ENCODE peak calls at places on chromosomes 12 and 14, in four cellular contexts. P is DND-41, B is A549, C is upper lobe of right lung. T is an unnamed sample.

GRCh38 chr14:104794641-104795467 is 694 bp downstream of the AKT1 start:
- DNase-seq in B (no peak), P (peak; percentile 33), C (no peak), T (no peak)

GRCh38 chr14:24403294-24404013 is 4.7 kb downstream of the NYNRIN start:
- DNase-seq in B (no peak), P (no peak), C (no peak), T (no peak)

GRCh38 chr12:98243190-98243589 is 272.2 kb upstream of the TMPO start:
- DNase-seq in C (no peak), B (no peak), P (no peak), T (no peak)

GRCh38 chr14:72515779-72516770 is 377.8 kb downstream of the DPF3 start:
- DNase-seq in B (no peak), C (no peak), P (no peak), T (no peak)

GRCh38 chr12:107339932-107340331 is 246.6 kb upstream of the CRY1 start:
- DNase-seq in P (no peak), C (no peak), B (no peak), T (no peak)

GRCh38 chr12:127583041-127583440 is 683.9 kb upstream of the TMEM132C start:
- DNase-seq in C (no peak), B (no peak), P (no peak), T (no peak)

GRCh38 chr12:132561784-132562156 is 48.6 kb downstream of the LRCOL1 start:
- DNase-seq in C (no peak), P (peak; percentile 45), B (peak; percentile 75), T (no peak)

GRCh38 chr14:38505221-38506095 is 249.6 kb upstream of the CLEC14A start:
- DNase-seq in P (no peak), B (no peak), C (no peak), T (no peak)

GRCh38 chr12:49091056-49091835 is 3.4 kb downstream of the DHH start:
- DNase-seq in P (no peak), C (no peak), B (no peak), T (no peak)

GRCh38 chr14:24274101-24274543 is 2.7 kb upstream of the RABGGTA start:
- DNase-seq in C (no peak), B (no peak), P (no peak), T (peak; percentile 13)

GRCh38 chr14:73253323-73253610 is 16.0 kb downstream of the PAPLN start:
- DNase-seq in P (no peak), B (no peak), C (no peak), T (no peak)

GRCh38 chr12:128891856-128892255 is 38.6 kb downstream of the GLT1D1 start:
- DNase-seq in C (no peak), P (no peak), B (no peak), T (no peak)

GRCh38 chr12:53066594-53066978 is 12.6 kb downstream of the SPRYD3 start:
- DNase-seq in P (no peak), C (peak; percentile 60), B (no peak), T (no peak)

GRCh38 chr12:84642201-84642600 is 270.4 kb downstream of the SLC6A15 start:
- DNase-seq in P (no peak), B (no peak), C (no peak), T (no peak)

GRCh38 chr14:54818201-54819133 is 84.2 kb downstream of the GCH1 start:
- DNase-seq in C (no peak), P (no peak), B (no peak), T (no peak)

GRCh38 chr12:87266305-87266704 is 762.9 kb downstream of the C12orf50 start:
- DNase-seq in P (no peak), B (no peak), C (no peak), T (no peak)

GRCh38 chr12:110546339-110546738 is 36.8 kb downstream of the PPTC7 start:
- DNase-seq in B (no peak), C (no peak), P (no peak), T (no peak)

GRCh38 chr12:11771895-11772502 is 122.5 kb downstream of the ETV6 start:
- DNase-seq in P (no peak), B (no peak), C (no peak), T (no peak)

GRCh38 chr12:62840311-62840710 is 94.6 kb downstream of the PPM1H start:
- DNase-seq in B (no peak), P (no peak), C (no peak), T (no peak)

GRCh38 chr12:15206338-15206737 is 14.9 kb downstream of the RERG start:
- DNase-seq in B (no peak), C (no peak), P (no peak), T (no peak)

GRCh38 chr12:15206831-15207394 is 14.3 kb downstream of the RERG start:
- DNase-seq in B (no peak), P (no peak), C (no peak), T (no peak)

GRCh38 chr12:15209782-15210181 is 11.4 kb downstream of the RERG start:
- DNase-seq in P (no peak), B (no peak), C (no peak), T (no peak)

GRCh38 chr12:15208871-15209656 is 12.2 kb downstream of the RERG start:
- DNase-seq in C (no peak), P (no peak), B (no peak), T (no peak)

DNA sequence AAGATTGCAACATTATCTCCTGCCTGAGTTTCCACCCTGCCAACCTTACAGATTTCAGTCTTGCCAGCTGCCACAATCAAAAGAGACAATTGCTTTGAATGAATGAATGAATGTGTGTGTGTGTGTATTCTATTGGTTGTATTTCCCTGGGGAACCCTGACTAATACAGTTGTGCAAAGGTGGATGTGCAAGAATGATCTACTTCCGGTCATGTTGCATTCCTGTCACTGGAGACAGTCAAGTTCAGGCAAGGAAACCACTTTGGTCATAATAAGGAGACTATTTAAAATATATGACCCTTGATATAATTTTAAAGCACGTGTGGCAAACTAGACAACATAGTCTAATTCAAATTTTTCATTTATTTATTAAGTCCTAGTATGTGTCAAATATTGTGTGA is 13.1 kb downstream of the RERG start:
- DNase-seq in B (no peak), C (no peak), P (no peak), T (no peak)
- TF ChIP-seq CTCF in B (peak; percentile 7), C (peak; percentile 28), P (no peak), T (no peak)

DNA sequence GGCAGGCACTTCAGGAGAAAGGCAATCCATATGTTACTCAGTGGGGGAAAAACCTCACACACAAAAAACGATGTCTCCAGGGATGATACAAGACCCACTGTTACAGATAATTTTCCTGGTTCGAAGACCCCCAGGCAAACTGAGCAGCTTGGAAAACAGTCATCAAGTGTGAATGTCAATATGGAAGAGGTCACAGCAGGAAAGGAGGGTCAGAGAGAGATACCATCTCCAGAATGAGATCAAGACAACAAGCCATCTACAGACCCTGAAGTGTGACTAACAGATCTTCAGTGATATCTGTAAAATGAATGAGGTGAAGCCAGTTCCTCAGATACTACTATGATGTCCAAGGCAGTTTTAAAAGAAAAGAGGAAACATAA is 28.6 kb downstream of the GNS start:
- DNase-seq in B (no peak), P (no peak), C (no peak), T (no peak)
- H3K27ac ChIP-seq in B (no peak overlapping the region), P (no peak overlapping the region), C (peak overlapping the region; percentile 55), T (no peak overlapping the region)

DNA sequence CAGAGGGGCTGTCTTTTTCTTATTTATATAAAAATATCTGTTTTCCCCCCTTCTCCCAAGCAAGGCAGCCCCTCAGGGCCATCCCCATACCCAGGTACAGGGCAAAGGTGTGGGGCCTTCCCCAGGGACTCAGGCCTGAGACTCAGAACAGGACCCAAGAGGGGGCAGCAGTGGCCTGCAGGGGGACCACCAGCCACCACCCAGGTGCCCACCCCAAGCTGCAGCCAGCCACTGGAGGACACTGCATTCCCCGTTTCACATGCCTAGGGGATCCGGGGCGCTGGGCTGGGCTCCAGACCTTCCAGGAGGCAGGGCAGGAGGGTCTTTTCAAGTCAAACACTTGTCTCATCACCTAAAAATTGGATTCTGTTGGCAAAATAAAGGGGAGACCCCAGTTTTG is 83.3 kb downstream of the SCARB1 start:
- DNase-seq in C (no peak), P (no peak), B (no peak), T (no peak)
- TF ChIP-seq CTCF in C (no peak), P (no peak), B (no peak), T (no peak)

GRCh38 chr14:32426596-32427408 is 97.7 kb downstream of the AKAP6 start:
- DNase-seq in B (no peak), P (no peak), C (no peak), T (no peak)

GRCh38 chr14:32428875-32429274 is 99.8 kb downstream of the AKAP6 start:
- DNase-seq in C (no peak), B (no peak), P (no peak), T (no peak)

GRCh38 chr14:32426028-32426427 is 96.9 kb downstream of the AKAP6 start:
- DNase-seq in P (no peak), C (no peak), B (no peak), T (no peak)

GRCh38 chr14:32430326-32430725 is 101.2 kb downstream of the AKAP6 start:
- DNase-seq in P (no peak), B (no peak), C (no peak), T (no peak)

DNA sequence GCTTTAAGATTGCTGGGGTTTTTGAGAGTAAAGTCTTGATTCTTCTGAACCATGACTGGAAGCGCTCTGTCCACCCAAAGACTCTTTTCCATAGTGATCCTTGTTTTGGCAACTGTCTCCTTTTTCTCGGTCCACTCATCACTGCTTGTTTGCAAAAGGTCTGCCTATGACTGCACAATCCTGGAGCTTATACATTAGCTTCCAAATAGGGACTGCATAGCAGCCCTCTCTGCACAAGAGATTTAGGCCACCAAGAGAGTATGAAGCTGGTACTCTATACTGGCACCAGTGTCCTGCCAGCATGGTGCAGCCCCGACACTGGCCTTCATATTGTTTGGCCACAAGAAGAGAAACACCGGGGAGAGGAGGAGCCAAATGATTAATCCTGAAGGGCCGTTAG is 99.1 kb downstream of the AKAP6 start:
- DNase-seq in P (no peak), B (no peak), C (no peak), T (no peak)
- H3K27ac ChIP-seq in P (no peak overlapping the region), B (no peak overlapping the region), C (no peak overlapping the region), T (no peak overlapping the region)

GRCh38 chr14:103749860-103750259 is 34.2 kb downstream of the ZFYVE21 start:
- DNase-seq in C (no peak), P (no peak), B (no peak), T (no peak)
- TF ChIP-seq CTCF in C (no peak), P (peak; percentile 54), B (peak; percentile 16), T (no peak)

DNA sequence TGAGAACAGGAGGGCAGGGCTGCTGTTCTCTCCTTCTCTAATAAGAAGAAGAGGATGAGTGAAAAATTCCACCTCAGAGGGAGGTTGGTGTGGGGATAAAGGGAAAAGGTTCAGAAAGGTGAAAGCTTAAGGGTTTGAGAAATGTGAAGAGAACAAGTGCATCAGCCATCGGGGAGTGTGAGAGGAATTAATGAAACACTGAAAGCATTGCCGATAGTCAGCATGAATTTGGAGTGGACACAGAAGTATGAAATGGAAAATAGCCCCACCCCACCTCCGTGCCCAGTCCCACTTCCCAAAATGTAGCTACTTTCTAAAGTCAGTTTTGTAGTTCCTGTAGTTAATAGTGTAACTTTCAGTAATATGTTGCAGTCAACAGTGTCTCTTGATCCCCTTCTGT is 33.4 kb downstream of the DIP2B start:
- DNase-seq in C (no peak), B (no peak), P (no peak), T (no peak)
- H3K27ac ChIP-seq in C (no peak overlapping the region), B (peak overlapping the region; percentile 1), P (no peak overlapping the region), T (no peak overlapping the region)

T was measured in CD4-positive, alpha-beta T cell.